ENCODE peak calls at places on chromosomes 4 and X, in seven cellular contexts. One of them, this sample, is unnamed.

GRCh38 chr4:169159614-169160013 is 111.1 kb downstream of the SH3RF1 start:
- DNase-seq in AG10803: peak; percentile 91
- DNase-seq in fibroblast of villous mesenchyme: peak; percentile 39
- DNase-seq in brain microvascular endothelial cell: peak; percentile 60
- DNase-seq in body of pancreas: no peak
- DNase-seq in cardiac fibroblast: peak; percentile 74
- DNase-seq in choroid plexus epithelial cell: peak; percentile 90
- DNase-seq in this sample: peak; percentile 84

GRCh38 chr4:2065106-2065930 is 6.2 kb downstream of the NAT8L start:
- DNase-seq in AG10803: no peak
- DNase-seq in fibroblast of villous mesenchyme: no peak
- DNase-seq in brain microvascular endothelial cell: no peak
- DNase-seq in body of pancreas: no peak
- DNase-seq in cardiac fibroblast: no peak
- DNase-seq in choroid plexus epithelial cell: no peak
- DNase-seq in this sample: no peak

GRCh38 chr4:119623025-119623424 is 5.6 kb downstream of the PDE5A start:
- DNase-seq in AG10803: peak; percentile 12
- DNase-seq in fibroblast of villous mesenchyme: no peak
- DNase-seq in brain microvascular endothelial cell: no peak
- DNase-seq in body of pancreas: no peak
- DNase-seq in cardiac fibroblast: peak; percentile 6
- DNase-seq in choroid plexus epithelial cell: peak; percentile 73
- DNase-seq in this sample: peak; percentile 30

GRCh38 chr4:143207555-143207954 is 22.8 kb downstream of the USP38 start:
- DNase-seq in AG10803: peak; percentile 35
- DNase-seq in fibroblast of villous mesenchyme: peak; percentile 30
- DNase-seq in brain microvascular endothelial cell: peak; percentile 12
- DNase-seq in body of pancreas: no peak
- DNase-seq in cardiac fibroblast: peak; percentile 53
- DNase-seq in choroid plexus epithelial cell: peak; percentile 65
- DNase-seq in this sample: peak; percentile 52

GRCh38 chrX:47992093-47992375 is 11.8 kb downstream of the ZNF182 start:
- DNase-seq in AG10803: peak; percentile 35
- DNase-seq in fibroblast of villous mesenchyme: peak; percentile 3
- DNase-seq in brain microvascular endothelial cell: no peak
- DNase-seq in body of pancreas: no peak
- DNase-seq in cardiac fibroblast: no peak
- DNase-seq in choroid plexus epithelial cell: peak; percentile 10
- DNase-seq in this sample: no peak

GRCh38 chr4:751676-752075 is 46.0 kb downstream of the PCGF3 start:
- DNase-seq in AG10803: no peak
- DNase-seq in fibroblast of villous mesenchyme: no peak
- DNase-seq in brain microvascular endothelial cell: peak; percentile 49
- DNase-seq in body of pancreas: no peak
- DNase-seq in cardiac fibroblast: no peak
- DNase-seq in choroid plexus epithelial cell: no peak
- DNase-seq in this sample: no peak

GRCh38 chrX:20531667-20532066 is 265.0 kb upstream of the RPS6KA3 start:
- DNase-seq in AG10803: peak; percentile 54
- DNase-seq in fibroblast of villous mesenchyme: peak; percentile 73
- DNase-seq in brain microvascular endothelial cell: no peak
- DNase-seq in body of pancreas: no peak
- DNase-seq in cardiac fibroblast: no peak
- DNase-seq in choroid plexus epithelial cell: peak; percentile 24
- DNase-seq in this sample: peak; percentile 45

GRCh38 chr4:3365326-3365725 is 72.5 kb downstream of the RGS12 start:
- DNase-seq in AG10803: no peak
- DNase-seq in fibroblast of villous mesenchyme: no peak
- DNase-seq in brain microvascular endothelial cell: no peak
- DNase-seq in body of pancreas: no peak
- DNase-seq in cardiac fibroblast: no peak
- DNase-seq in choroid plexus epithelial cell: no peak
- DNase-seq in this sample: no peak

GRCh38 chr4:181106410-181106809 is 1136.8 kb upstream of the TENM3 start:
- DNase-seq in AG10803: no peak
- DNase-seq in fibroblast of villous mesenchyme: no peak
- DNase-seq in brain microvascular endothelial cell: no peak
- DNase-seq in body of pancreas: no peak
- DNase-seq in cardiac fibroblast: no peak
- DNase-seq in choroid plexus epithelial cell: no peak
- DNase-seq in this sample: no peak

DNA sequence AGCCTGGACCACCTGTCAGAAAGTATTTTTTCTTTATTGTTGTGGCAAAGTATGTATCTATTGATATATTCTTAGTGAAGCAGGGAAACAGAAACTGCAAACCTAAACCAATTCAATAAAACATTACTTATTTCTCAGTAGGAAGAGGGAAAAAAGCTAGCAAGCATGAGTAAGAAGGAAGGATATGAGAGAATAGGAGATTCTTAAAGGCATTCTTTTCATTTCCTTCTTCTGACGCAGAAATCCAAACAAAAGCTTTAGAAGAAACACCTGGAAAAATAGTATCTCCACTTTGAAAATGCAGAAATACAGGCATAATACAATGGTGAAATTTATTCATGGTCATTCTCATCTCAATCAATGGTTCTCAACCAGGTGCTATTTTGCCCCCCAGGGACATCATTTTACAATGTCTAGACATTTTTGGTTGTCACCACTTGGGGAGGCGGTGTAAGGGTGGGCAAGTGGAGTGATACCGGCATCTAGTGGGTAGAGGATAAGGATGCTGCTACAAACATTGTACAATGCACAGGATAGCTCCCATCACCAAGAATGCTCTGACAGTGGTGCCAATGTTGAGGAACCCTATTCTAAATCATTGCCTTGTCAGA is 21.7 kb upstream of the ATXN3L start:
- DNase-seq in AG10803: no peak
- DNase-seq in fibroblast of villous mesenchyme: no peak
- DNase-seq in brain microvascular endothelial cell: no peak
- DNase-seq in body of pancreas: no peak
- DNase-seq in cardiac fibroblast: peak; percentile 8
- DNase-seq in choroid plexus epithelial cell: peak; percentile 19
- DNase-seq in this sample: peak; percentile 21
- TF ChIP-seq CTCF in AG10803: no peak
- TF ChIP-seq CTCF in fibroblast of villous mesenchyme: no peak
- TF ChIP-seq CTCF in brain microvascular endothelial cell: no peak
- TF ChIP-seq CTCF in body of pancreas: no peak
- TF ChIP-seq CTCF in cardiac fibroblast: no peak
- TF ChIP-seq CTCF in choroid plexus epithelial cell: no peak
- TF ChIP-seq CTCF in this sample: no peak

DNA sequence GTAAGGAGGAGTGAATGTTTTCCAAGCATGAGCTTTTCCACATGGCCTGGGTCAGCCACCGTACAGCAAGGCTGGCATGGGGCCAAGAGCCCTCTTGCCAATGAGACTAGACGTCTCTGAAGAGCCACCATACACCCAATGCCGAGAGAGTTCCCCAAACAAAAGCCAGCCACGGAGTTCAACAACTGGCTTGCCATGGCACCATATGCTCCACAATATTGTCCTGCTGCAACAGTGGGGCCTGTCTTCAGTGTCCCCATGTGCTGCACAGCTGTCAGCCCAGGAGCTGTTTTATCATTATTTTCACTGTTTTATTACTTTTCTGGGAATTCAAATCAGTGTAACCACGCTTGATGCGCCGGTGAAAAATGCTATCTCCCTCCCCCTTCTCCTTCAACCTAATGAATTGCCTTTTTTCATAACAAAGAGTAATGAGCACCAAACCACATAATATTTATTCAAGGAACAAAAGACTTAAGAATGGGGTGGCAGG is 18.4 kb downstream of the MAML3 start:
- DNase-seq in AG10803: peak; percentile 75
- DNase-seq in fibroblast of villous mesenchyme: peak; percentile 71
- DNase-seq in brain microvascular endothelial cell: no peak
- DNase-seq in body of pancreas: peak; percentile 40
- DNase-seq in cardiac fibroblast: peak; percentile 50
- DNase-seq in choroid plexus epithelial cell: no peak
- DNase-seq in this sample: peak; percentile 52
- H3K4me3 ChIP-seq in AG10803: no peak overlapping the region
- H3K4me3 ChIP-seq in fibroblast of villous mesenchyme: no peak overlapping the region
- H3K4me3 ChIP-seq in brain microvascular endothelial cell: no peak overlapping the region
- H3K4me3 ChIP-seq in body of pancreas: no peak overlapping the region
- H3K4me3 ChIP-seq in cardiac fibroblast: no peak overlapping the region
- H3K4me3 ChIP-seq in choroid plexus epithelial cell: no peak overlapping the region
- H3K4me3 ChIP-seq in this sample: no peak overlapping the region

DNA sequence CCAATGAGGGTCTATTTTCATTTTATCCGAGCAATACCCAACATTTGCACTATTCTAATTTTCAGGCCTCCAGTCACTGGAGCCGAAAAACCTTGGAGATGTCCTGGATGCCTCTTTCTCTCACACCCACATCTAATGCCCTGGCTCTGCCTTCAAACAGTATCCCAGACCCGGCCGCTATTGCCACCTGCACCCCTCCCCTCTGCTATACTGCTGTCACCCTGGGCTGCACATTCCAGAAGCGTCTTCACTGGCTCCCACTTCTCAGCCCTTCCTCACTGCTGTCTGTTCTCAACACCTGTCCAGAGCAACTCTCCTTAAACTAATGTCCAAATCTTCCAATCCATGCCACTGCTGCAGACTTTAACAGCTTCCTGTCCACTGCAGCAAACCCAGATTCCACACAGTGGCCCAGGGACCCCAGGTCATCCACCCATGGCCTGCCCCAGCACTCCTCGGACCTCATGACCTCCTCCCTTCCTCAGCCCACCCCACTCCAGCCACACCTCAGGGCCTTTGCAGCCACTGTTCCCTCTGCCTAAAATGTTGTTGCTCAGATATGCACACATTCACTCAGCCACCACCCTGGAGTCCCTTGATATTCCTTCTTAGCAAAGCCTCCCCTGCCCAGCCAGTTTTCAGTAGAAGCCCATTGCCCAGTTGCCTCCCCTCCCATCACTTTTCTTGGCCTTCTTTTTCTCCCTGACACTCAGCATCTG is 30.5 kb upstream of the PPP2R2C start:
- DNase-seq in AG10803: no peak
- DNase-seq in fibroblast of villous mesenchyme: no peak
- DNase-seq in brain microvascular endothelial cell: no peak
- DNase-seq in body of pancreas: no peak
- DNase-seq in cardiac fibroblast: no peak
- DNase-seq in choroid plexus epithelial cell: no peak
- DNase-seq in this sample: no peak
- TF ChIP-seq CTCF in AG10803: no peak
- TF ChIP-seq CTCF in fibroblast of villous mesenchyme: no peak
- TF ChIP-seq CTCF in brain microvascular endothelial cell: no peak
- TF ChIP-seq CTCF in body of pancreas: no peak
- TF ChIP-seq CTCF in cardiac fibroblast: no peak
- TF ChIP-seq CTCF in choroid plexus epithelial cell: no peak
- TF ChIP-seq CTCF in this sample: no peak

GRCh38 chr4:108172231-108172779 is 3.6 kb upstream of the LEF1 start:
- DNase-seq in AG10803: no peak
- DNase-seq in fibroblast of villous mesenchyme: no peak
- DNase-seq in brain microvascular endothelial cell: no peak
- DNase-seq in body of pancreas: no peak
- DNase-seq in cardiac fibroblast: peak; percentile 3
- DNase-seq in choroid plexus epithelial cell: no peak
- DNase-seq in this sample: no peak

GRCh38 chr4:108172780-108173598 is 4.3 kb upstream of the LEF1 start:
- DNase-seq in AG10803: no peak
- DNase-seq in fibroblast of villous mesenchyme: peak; percentile 27
- DNase-seq in brain microvascular endothelial cell: no peak
- DNase-seq in body of pancreas: peak; percentile 27
- DNase-seq in cardiac fibroblast: peak; percentile 26
- DNase-seq in choroid plexus epithelial cell: peak; percentile 50
- DNase-seq in this sample: peak; percentile 26

GRCh38 chr4:108175966-108176365 is 7.2 kb upstream of the LEF1 start:
- DNase-seq in AG10803: no peak
- DNase-seq in fibroblast of villous mesenchyme: no peak
- DNase-seq in brain microvascular endothelial cell: no peak
- DNase-seq in body of pancreas: no peak
- DNase-seq in cardiac fibroblast: no peak
- DNase-seq in choroid plexus epithelial cell: no peak
- DNase-seq in this sample: no peak

GRCh38 chr4:108171541-108172230 is 3.0 kb upstream of the LEF1 start:
- DNase-seq in AG10803: no peak
- DNase-seq in fibroblast of villous mesenchyme: no peak
- DNase-seq in brain microvascular endothelial cell: no peak
- DNase-seq in body of pancreas: no peak
- DNase-seq in cardiac fibroblast: no peak
- DNase-seq in choroid plexus epithelial cell: no peak
- DNase-seq in this sample: no peak

DNA sequence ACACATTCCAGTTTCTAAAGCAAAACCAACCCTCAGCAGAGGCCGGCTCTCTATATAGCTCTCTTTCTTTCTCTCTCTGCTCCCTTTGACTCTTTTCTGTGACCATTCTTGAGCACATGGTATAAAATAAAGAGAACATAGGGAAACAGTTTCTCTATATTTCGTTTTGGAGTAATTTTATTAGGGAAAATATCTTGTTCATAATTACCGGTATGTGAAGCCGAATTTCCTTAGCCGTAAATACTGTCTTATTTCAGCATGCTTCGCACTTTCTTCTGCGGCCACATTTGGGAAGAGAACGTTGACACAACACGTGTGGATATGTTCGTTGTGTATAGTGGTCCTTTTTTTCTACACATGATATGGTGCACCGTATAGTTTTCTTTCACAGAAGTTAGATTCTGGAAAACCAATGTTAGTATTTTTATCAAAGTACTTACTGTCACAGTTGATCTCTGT is 4.9 kb upstream of the LEF1 start:
- DNase-seq in AG10803: no peak
- DNase-seq in fibroblast of villous mesenchyme: no peak
- DNase-seq in brain microvascular endothelial cell: no peak
- DNase-seq in body of pancreas: no peak
- DNase-seq in cardiac fibroblast: no peak
- DNase-seq in choroid plexus epithelial cell: no peak
- DNase-seq in this sample: no peak
- H3K4me3 ChIP-seq in AG10803: peak overlapping the region; percentile 45
- H3K4me3 ChIP-seq in fibroblast of villous mesenchyme: peak overlapping the region; percentile 56
- H3K4me3 ChIP-seq in brain microvascular endothelial cell: peak overlapping the region; percentile 65
- H3K4me3 ChIP-seq in body of pancreas: no peak overlapping the region
- H3K4me3 ChIP-seq in cardiac fibroblast: peak overlapping the region; percentile 37
- H3K4me3 ChIP-seq in choroid plexus epithelial cell: peak overlapping the region; percentile 46
- H3K4me3 ChIP-seq in this sample: peak overlapping the region; percentile 44

GRCh38 chr4:103918214-103918613 is 198.4 kb upstream of the TACR3 start:
- DNase-seq in AG10803: no peak
- DNase-seq in fibroblast of villous mesenchyme: no peak
- DNase-seq in brain microvascular endothelial cell: no peak
- DNase-seq in body of pancreas: no peak
- DNase-seq in cardiac fibroblast: no peak
- DNase-seq in choroid plexus epithelial cell: no peak
- DNase-seq in this sample: no peak

DNA sequence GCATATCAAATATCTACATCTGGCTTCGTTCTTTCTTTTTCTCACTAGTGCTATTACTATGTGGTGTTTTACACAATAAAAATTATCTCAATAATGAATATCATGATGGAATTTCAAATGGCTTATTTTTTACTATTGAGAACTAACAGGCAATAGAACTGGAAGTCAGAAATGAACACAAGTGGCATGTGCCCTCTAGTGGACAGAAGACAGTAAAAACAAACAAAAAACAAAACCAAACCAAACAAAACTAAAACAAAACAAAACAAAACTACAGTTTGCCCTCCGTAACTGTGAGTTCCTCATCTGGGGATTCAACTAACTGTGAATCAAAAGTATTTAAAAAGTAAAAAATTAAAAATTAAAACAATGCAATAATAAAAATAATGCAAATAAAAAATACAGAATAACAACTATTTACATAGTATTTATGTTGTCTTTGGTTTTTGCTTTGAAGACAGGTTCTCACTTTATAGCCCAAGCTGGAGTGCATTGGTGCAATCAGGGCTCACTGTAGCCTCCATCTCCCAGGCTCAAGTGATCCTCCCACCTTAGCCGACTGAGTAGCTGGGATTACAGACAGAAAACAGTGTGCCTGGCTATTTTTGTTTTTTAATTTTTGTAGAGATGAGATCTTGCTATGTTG is 195.6 kb upstream of the TACR3 start:
- DNase-seq in AG10803: peak; percentile 12
- DNase-seq in fibroblast of villous mesenchyme: peak; percentile 11
- DNase-seq in brain microvascular endothelial cell: no peak
- DNase-seq in body of pancreas: no peak
- DNase-seq in cardiac fibroblast: peak; percentile 15
- DNase-seq in choroid plexus epithelial cell: peak; percentile 42
- DNase-seq in this sample: peak; percentile 27
- TF ChIP-seq CTCF in AG10803: peak; percentile 64
- TF ChIP-seq CTCF in fibroblast of villous mesenchyme: peak; percentile 60
- TF ChIP-seq CTCF in brain microvascular endothelial cell: peak; percentile 47
- TF ChIP-seq CTCF in body of pancreas: peak; percentile 56
- TF ChIP-seq CTCF in cardiac fibroblast: peak; percentile 64
- TF ChIP-seq CTCF in choroid plexus epithelial cell: peak; percentile 59
- TF ChIP-seq CTCF in this sample: peak; percentile 70

This sample was measured in fibroblast of pulmonary artery.